ENCODE peak calls at places on chromosomes 3 and 15, in nine cellular contexts. One of them, this sample, is unnamed.

GRCh38 chr3:12388185-12388584 is 96.1 kb upstream of the TSEN2 start:
- DNase-seq in uterus: no peak
- DNase-seq in colonic mucosa: no peak
- DNase-seq in dorsolateral prefrontal cortex: no peak
- DNase-seq in RWPE1: no peak
- DNase-seq in mucosa of descending colon: no peak
- DNase-seq in fibroblast of villous mesenchyme: no peak
- DNase-seq in endodermal cell: no peak
- DNase-seq in fibroblast of pulmonary artery: no peak
- DNase-seq in this sample: no peak

GRCh38 chr15:80893777-80894176 is 95.8 kb downstream of the MESD start:
- DNase-seq in uterus: no peak
- DNase-seq in colonic mucosa: peak
- DNase-seq in dorsolateral prefrontal cortex: no peak
- DNase-seq in RWPE1: peak
- DNase-seq in mucosa of descending colon: no peak
- DNase-seq in fibroblast of villous mesenchyme: no peak
- DNase-seq in endodermal cell: no peak
- DNase-seq in fibroblast of pulmonary artery: no peak
- DNase-seq in this sample: no peak

GRCh38 chr15:71730277-71731144 is 79.8 kb upstream of the NR2E3 start:
- DNase-seq in uterus: peak
- DNase-seq in colonic mucosa: peak
- DNase-seq in dorsolateral prefrontal cortex: no peak
- DNase-seq in RWPE1: peak
- DNase-seq in mucosa of descending colon: no peak
- DNase-seq in fibroblast of villous mesenchyme: peak
- DNase-seq in endodermal cell: peak
- DNase-seq in fibroblast of pulmonary artery: peak
- DNase-seq in this sample: peak

GRCh38 chr15:52804526-52805081 is 14.5 kb upstream of the ONECUT1 start:
- DNase-seq in uterus: no peak
- DNase-seq in colonic mucosa: no peak
- DNase-seq in dorsolateral prefrontal cortex: no peak
- DNase-seq in RWPE1: no peak
- DNase-seq in mucosa of descending colon: peak
- DNase-seq in fibroblast of villous mesenchyme: no peak
- DNase-seq in endodermal cell: peak
- DNase-seq in fibroblast of pulmonary artery: no peak
- DNase-seq in this sample: no peak

GRCh38 chr15:34682673-34683072 is 72.1 kb downstream of the GJD2 start:
- DNase-seq in uterus: no peak
- DNase-seq in colonic mucosa: no peak
- DNase-seq in dorsolateral prefrontal cortex: no peak
- DNase-seq in RWPE1: peak
- DNase-seq in mucosa of descending colon: no peak
- DNase-seq in fibroblast of villous mesenchyme: peak
- DNase-seq in endodermal cell: no peak
- DNase-seq in fibroblast of pulmonary artery: peak
- DNase-seq in this sample: no peak

GRCh38 chr3:153295906-153296305 is 133.9 kb downstream of the RAP2B start:
- DNase-seq in uterus: no peak
- DNase-seq in colonic mucosa: no peak
- DNase-seq in dorsolateral prefrontal cortex: no peak
- DNase-seq in RWPE1: no peak
- DNase-seq in mucosa of descending colon: no peak
- DNase-seq in fibroblast of villous mesenchyme: peak
- DNase-seq in endodermal cell: no peak
- DNase-seq in fibroblast of pulmonary artery: peak
- DNase-seq in this sample: no peak

GRCh38 chr3:162597221-162597620 is 1100.6 kb downstream of the OTOL1 start:
- DNase-seq in uterus: no peak
- DNase-seq in colonic mucosa: no peak
- DNase-seq in dorsolateral prefrontal cortex: no peak
- DNase-seq in RWPE1: no peak
- DNase-seq in mucosa of descending colon: no peak
- DNase-seq in fibroblast of villous mesenchyme: no peak
- DNase-seq in endodermal cell: no peak
- DNase-seq in fibroblast of pulmonary artery: no peak
- DNase-seq in this sample: no peak

GRCh38 chr15:29124581-29125381 is 144.8 kb downstream of the NSMCE3 start:
- DNase-seq in uterus: no peak
- DNase-seq in colonic mucosa: no peak
- DNase-seq in dorsolateral prefrontal cortex: no peak
- DNase-seq in RWPE1: peak
- DNase-seq in mucosa of descending colon: no peak
- DNase-seq in fibroblast of villous mesenchyme: no peak
- DNase-seq in endodermal cell: peak
- DNase-seq in fibroblast of pulmonary artery: peak
- DNase-seq in this sample: no peak

GRCh38 chr15:50977157-50977556 is 68.7 kb downstream of the AP4E1 start:
- DNase-seq in uterus: no peak
- DNase-seq in colonic mucosa: no peak
- DNase-seq in dorsolateral prefrontal cortex: no peak
- DNase-seq in RWPE1: no peak
- DNase-seq in mucosa of descending colon: no peak
- DNase-seq in fibroblast of villous mesenchyme: peak
- DNase-seq in endodermal cell: no peak
- DNase-seq in fibroblast of pulmonary artery: peak
- DNase-seq in this sample: no peak

GRCh38 chr3:163951397-163951987 is 1126.8 kb downstream of the SI start:
- DNase-seq in uterus: no peak
- DNase-seq in colonic mucosa: no peak
- DNase-seq in dorsolateral prefrontal cortex: no peak
- DNase-seq in RWPE1: no peak
- DNase-seq in mucosa of descending colon: no peak
- DNase-seq in fibroblast of villous mesenchyme: no peak
- DNase-seq in endodermal cell: no peak
- DNase-seq in fibroblast of pulmonary artery: no peak
- DNase-seq in this sample: no peak
- TF ChIP-seq CTCF in uterus: no peak
- TF ChIP-seq CTCF in colonic mucosa: peak
- TF ChIP-seq CTCF in dorsolateral prefrontal cortex: peak
- TF ChIP-seq CTCF in RWPE1: peak
- TF ChIP-seq CTCF in mucosa of descending colon: no peak
- TF ChIP-seq CTCF in fibroblast of villous mesenchyme: peak
- TF ChIP-seq CTCF in endodermal cell: peak
- TF ChIP-seq CTCF in fibroblast of pulmonary artery: no peak
- TF ChIP-seq CTCF in this sample: no peak

GRCh38 chr15:74036271-74037170 is 42.0 kb downstream of the PML start:
- DNase-seq in uterus: peak
- DNase-seq in colonic mucosa: peak
- DNase-seq in dorsolateral prefrontal cortex: peak
- DNase-seq in RWPE1: peak
- DNase-seq in mucosa of descending colon: peak
- DNase-seq in fibroblast of villous mesenchyme: peak
- DNase-seq in endodermal cell: peak
- DNase-seq in fibroblast of pulmonary artery: peak
- DNase-seq in this sample: no peak

GRCh38 chr15:74039656-74040010 is 42.7 kb downstream of the GOLGA6A start:
- DNase-seq in uterus: no peak
- DNase-seq in colonic mucosa: no peak
- DNase-seq in dorsolateral prefrontal cortex: no peak
- DNase-seq in RWPE1: no peak
- DNase-seq in mucosa of descending colon: no peak
- DNase-seq in fibroblast of villous mesenchyme: no peak
- DNase-seq in endodermal cell: peak
- DNase-seq in fibroblast of pulmonary artery: no peak
- DNase-seq in this sample: no peak

GRCh38 chr15:74035121-74035829 is 40.8 kb downstream of the PML start:
- DNase-seq in uterus: no peak
- DNase-seq in colonic mucosa: no peak
- DNase-seq in dorsolateral prefrontal cortex: no peak
- DNase-seq in RWPE1: no peak
- DNase-seq in mucosa of descending colon: no peak
- DNase-seq in fibroblast of villous mesenchyme: no peak
- DNase-seq in endodermal cell: no peak
- DNase-seq in fibroblast of pulmonary artery: no peak
- DNase-seq in this sample: no peak

GRCh38 chr15:74038707-74039655 is 43.4 kb downstream of the GOLGA6A start:
- DNase-seq in uterus: no peak
- DNase-seq in colonic mucosa: no peak
- DNase-seq in dorsolateral prefrontal cortex: no peak
- DNase-seq in RWPE1: no peak
- DNase-seq in mucosa of descending colon: no peak
- DNase-seq in fibroblast of villous mesenchyme: peak
- DNase-seq in endodermal cell: peak
- DNase-seq in fibroblast of pulmonary artery: peak
- DNase-seq in this sample: no peak

DNA sequence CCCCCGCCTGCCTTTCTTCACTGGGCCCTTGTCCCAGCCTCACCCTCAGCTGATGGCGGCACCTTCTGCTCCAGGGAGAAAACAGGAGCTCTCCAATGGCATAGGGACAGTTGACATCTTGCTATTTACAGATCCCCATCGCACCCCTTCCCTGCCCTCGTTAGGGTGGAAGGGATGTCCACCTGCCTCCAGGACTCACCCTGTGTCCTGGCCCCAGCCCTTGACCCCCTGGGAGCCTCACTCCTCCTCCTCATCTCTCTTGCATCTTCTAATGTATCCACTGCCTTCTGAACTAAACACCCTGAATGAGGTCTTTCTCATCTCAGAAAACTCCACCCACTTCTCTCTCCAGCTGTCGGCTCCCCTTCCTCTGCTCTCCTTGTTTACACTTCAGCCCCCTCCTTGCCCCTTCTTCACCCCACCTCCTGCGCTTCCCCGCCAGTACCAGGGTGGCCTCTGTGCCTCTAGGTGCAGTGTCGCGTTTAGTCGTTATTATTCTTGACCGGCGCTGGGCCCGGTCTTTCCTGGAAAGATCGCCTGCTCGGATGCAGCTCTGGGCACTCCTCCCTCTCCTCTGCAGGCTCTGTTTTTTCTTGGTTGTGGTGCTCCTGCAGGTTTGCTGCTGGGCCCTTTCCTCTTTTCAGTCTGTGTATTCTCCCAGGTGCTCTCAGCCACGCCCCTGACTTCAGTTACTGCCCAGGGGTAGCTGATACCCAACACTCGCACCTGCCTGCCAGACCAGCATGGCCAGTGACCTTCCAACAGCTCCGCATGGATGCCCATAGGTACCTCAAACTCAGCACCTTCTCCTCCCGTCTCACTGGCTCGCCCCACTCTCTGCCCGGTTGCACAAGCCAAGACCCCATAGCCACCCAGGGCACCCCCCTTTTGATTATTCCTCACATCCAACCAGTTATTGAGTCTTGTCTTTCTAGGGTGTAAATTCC is 42.9 kb downstream of the PML start:
- DNase-seq in uterus: no peak
- DNase-seq in colonic mucosa: no peak
- DNase-seq in dorsolateral prefrontal cortex: no peak
- DNase-seq in RWPE1: no peak
- DNase-seq in mucosa of descending colon: no peak
- DNase-seq in fibroblast of villous mesenchyme: no peak
- DNase-seq in endodermal cell: peak
- DNase-seq in fibroblast of pulmonary artery: no peak
- DNase-seq in this sample: no peak
- TF ChIP-seq CTCF in uterus: no peak
- TF ChIP-seq CTCF in colonic mucosa: no peak
- TF ChIP-seq CTCF in dorsolateral prefrontal cortex: no peak
- TF ChIP-seq CTCF in RWPE1: no peak
- TF ChIP-seq CTCF in mucosa of descending colon: no peak
- TF ChIP-seq CTCF in fibroblast of villous mesenchyme: no peak
- TF ChIP-seq CTCF in endodermal cell: no peak
- TF ChIP-seq CTCF in fibroblast of pulmonary artery: no peak
- TF ChIP-seq CTCF in this sample: no peak

GRCh38 chr3:131242201-131242600 is 139.4 kb upstream of the NUDT16 start:
- DNase-seq in uterus: no peak
- DNase-seq in colonic mucosa: no peak
- DNase-seq in dorsolateral prefrontal cortex: no peak
- DNase-seq in RWPE1: no peak
- DNase-seq in mucosa of descending colon: no peak
- DNase-seq in fibroblast of villous mesenchyme: no peak
- DNase-seq in endodermal cell: no peak
- DNase-seq in fibroblast of pulmonary artery: no peak
- DNase-seq in this sample: no peak
- TF ChIP-seq CTCF in uterus: no peak
- TF ChIP-seq CTCF in colonic mucosa: no peak
- TF ChIP-seq CTCF in dorsolateral prefrontal cortex: peak
- TF ChIP-seq CTCF in RWPE1: no peak
- TF ChIP-seq CTCF in mucosa of descending colon: no peak
- TF ChIP-seq CTCF in fibroblast of villous mesenchyme: no peak
- TF ChIP-seq CTCF in endodermal cell: peak
- TF ChIP-seq CTCF in fibroblast of pulmonary artery: no peak
- TF ChIP-seq CTCF in this sample: no peak

DNA sequence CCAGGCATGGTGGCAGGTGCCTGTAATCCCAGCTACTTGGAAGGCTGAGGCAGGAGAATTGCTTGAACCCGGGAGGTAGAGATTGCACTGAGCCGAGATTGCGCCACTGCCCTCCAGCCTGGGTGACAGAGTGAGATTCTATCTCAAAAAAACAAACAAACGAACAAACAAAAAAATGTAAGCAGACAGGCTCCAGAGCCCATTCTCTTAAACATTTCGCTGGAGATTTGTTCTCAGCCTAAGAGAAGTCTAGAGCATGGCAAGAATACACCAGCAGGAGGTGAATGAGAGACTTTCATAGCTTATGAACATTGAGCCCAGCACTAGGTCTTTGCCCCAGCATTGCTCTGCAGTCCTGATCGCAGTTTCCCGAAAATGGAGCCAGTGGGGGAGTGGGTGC is 329.4 kb upstream of the TLE3 start:
- DNase-seq in uterus: no peak
- DNase-seq in colonic mucosa: no peak
- DNase-seq in dorsolateral prefrontal cortex: no peak
- DNase-seq in RWPE1: no peak
- DNase-seq in mucosa of descending colon: no peak
- DNase-seq in fibroblast of villous mesenchyme: peak
- DNase-seq in endodermal cell: no peak
- DNase-seq in fibroblast of pulmonary artery: peak
- DNase-seq in this sample: no peak
- TF ChIP-seq CTCF in uterus: no peak
- TF ChIP-seq CTCF in colonic mucosa: no peak
- TF ChIP-seq CTCF in dorsolateral prefrontal cortex: no peak
- TF ChIP-seq CTCF in RWPE1: no peak
- TF ChIP-seq CTCF in mucosa of descending colon: no peak
- TF ChIP-seq CTCF in fibroblast of villous mesenchyme: no peak
- TF ChIP-seq CTCF in endodermal cell: peak
- TF ChIP-seq CTCF in fibroblast of pulmonary artery: peak
- TF ChIP-seq CTCF in this sample: no peak

GRCh38 chr3:169619793-169620192 is 43.7 kb downstream of the MECOM start:
- DNase-seq in uterus: no peak
- DNase-seq in colonic mucosa: no peak
- DNase-seq in dorsolateral prefrontal cortex: no peak
- DNase-seq in RWPE1: no peak
- DNase-seq in mucosa of descending colon: no peak
- DNase-seq in fibroblast of villous mesenchyme: no peak
- DNase-seq in endodermal cell: no peak
- DNase-seq in fibroblast of pulmonary artery: no peak
- DNase-seq in this sample: no peak
- TF ChIP-seq CTCF in uterus: no peak
- TF ChIP-seq CTCF in colonic mucosa: no peak
- TF ChIP-seq CTCF in dorsolateral prefrontal cortex: no peak
- TF ChIP-seq CTCF in RWPE1: no peak
- TF ChIP-seq CTCF in mucosa of descending colon: no peak
- TF ChIP-seq CTCF in fibroblast of villous mesenchyme: no peak
- TF ChIP-seq CTCF in endodermal cell: peak
- TF ChIP-seq CTCF in fibroblast of pulmonary artery: no peak
- TF ChIP-seq CTCF in this sample: no peak

GRCh38 chr15:45522179-45522930 is at the start of gene SLC30A4:
- DNase-seq in uterus: peak
- DNase-seq in colonic mucosa: peak
- DNase-seq in dorsolateral prefrontal cortex: peak
- DNase-seq in RWPE1: peak
- DNase-seq in mucosa of descending colon: peak
- DNase-seq in fibroblast of villous mesenchyme: peak
- DNase-seq in endodermal cell: peak
- DNase-seq in fibroblast of pulmonary artery: peak
- DNase-seq in this sample: peak
- TF ChIP-seq CTCF in uterus: peak
- TF ChIP-seq CTCF in colonic mucosa: peak
- TF ChIP-seq CTCF in dorsolateral prefrontal cortex: peak
- TF ChIP-seq CTCF in RWPE1: peak
- TF ChIP-seq CTCF in mucosa of descending colon: no peak
- TF ChIP-seq CTCF in fibroblast of villous mesenchyme: peak
- TF ChIP-seq CTCF in endodermal cell: peak
- TF ChIP-seq CTCF in fibroblast of pulmonary artery: peak
- TF ChIP-seq CTCF in this sample: peak

This sample was measured in GM12865.